ENCODE peak calls at places on chromosome 20, in four cellular contexts. K, D, J and L are unnamed samples. For H3K4me1, the result is how much of the 10 kb centered on the place peaks cover.

GRCh38 chr20:59850018-59850641 is 83.3 kb downstream of the SYCP2 start:
- DNase-seq in K (no peak), D (no peak), J (peak), L (no peak)

GRCh38 chr20:38246357-38247165 is 14.0 kb downstream of the KIAA1755 start:
- DNase-seq in D (no peak), K (no peak), J (no peak), L (peak)

GRCh38 chr20:22288957-22289356 is 295.4 kb downstream of the FOXA2 start:
- DNase-seq in D (no peak), K (no peak), J (no peak), L (no peak)

GRCh38 chr20:57879437-57880115 is 169.8 kb upstream of the PMEPA1 start:
- DNase-seq in D (no peak), J (no peak), K (peak), L (no peak)

GRCh38 chr20:56554869-56555268 is 21.8 kb downstream of the FAM209B start:
- DNase-seq in D (peak), K (no peak), J (peak), L (no peak)

GRCh38 chr20:19071902-19072498 is 140.4 kb upstream of the SLC24A3 start:
- DNase-seq in J (no peak), D (no peak), K (no peak), L (no peak)

GRCh38 chr20:35561268-35561667 is 19.4 kb downstream of the ERGIC3 start:
- DNase-seq in J (no peak), K (no peak), D (peak), L (no peak)

GRCh38 chr20:51529027-51529749 is 13.3 kb downstream of the NFATC2 start:
- DNase-seq in K (no peak), D (no peak), J (peak), L (no peak)

GRCh38 chr20:46994341-46994740 is 99.7 kb downstream of the EYA2 start:
- DNase-seq in K (no peak), J (no peak), D (peak), L (no peak)

GRCh38 chr20:39789411-39789810 is 827.3 kb downstream of the DHX35 start:
- DNase-seq in J (no peak), K (no peak), D (no peak), L (no peak)

GRCh38 chr20:62203378-62204030 is 16.6 kb downstream of the HRH3 start:
- DNase-seq in D (no peak), K (no peak), J (no peak), L (no peak)

GRCh38 chr20:64140956-64141355 is 23.3 kb upstream of the MYT1 start:
- DNase-seq in D (no peak), K (peak), J (no peak), L (peak)

GRCh38 chr20:52127309-52127708 is 64.3 kb downstream of the ZFP64 start:
- DNase-seq in K (no peak), J (no peak), D (no peak), L (no peak)

GRCh38 chr20:51365670-51366069 is 176.8 kb downstream of the NFATC2 start:
- DNase-seq in J (no peak), K (no peak), D (no peak), L (no peak)

GRCh38 chr20:12723811-12724210 is 285.0 kb upstream of the SPTLC3 start:
- DNase-seq in J (no peak), K (no peak), D (no peak), L (no peak)

GRCh38 chr20:4444404-4444803 is 277.3 kb upstream of the PRND start:
- DNase-seq in J (no peak), K (no peak), D (no peak), L (no peak)

GRCh38 chr20:58719971-58720371 is 27.4 kb downstream of the NPEPL1 start:
- DNase-seq in J (no peak), K (no peak), D (peak), L (no peak)

GRCh38 chr20:64223526-64224067 is 32.0 kb upstream of the PCMTD2 start:
- DNase-seq in D (no peak), K (no peak), J (peak), L (peak)

GRCh38 chr20:36085686-36086267 is 68.8 kb upstream of the EPB41L1 start:
- DNase-seq in J (peak), K (no peak), D (peak), L (no peak)

GRCh38 chr20:51312480-51312783 is 230.1 kb downstream of the NFATC2 start:
- DNase-seq in D (no peak), K (no peak), J (no peak), L (no peak)

GRCh38 chr20:61630816-61631215 is 378.8 kb downstream of the CDH4 start:
- DNase-seq in D (no peak), J (no peak), K (no peak), L (no peak)

GRCh38 chr20:61560361-61560853 is 308.3 kb downstream of the CDH4 start:
- DNase-seq in K (no peak), D (peak), J (peak), L (no peak)

GRCh38 chr20:41173791-41174341 is 36.5 kb downstream of the PLCG1 start:
- DNase-seq in D (peak), K (peak), J (no peak), L (no peak)

GRCh38 chr20:57398231-57398821 is 7.1 kb downstream of the RBM38 start:
- DNase-seq in D (peak), J (no peak), K (no peak), L (peak)

GRCh38 chr20:63176448-63177133 is 39.3 kb downstream of the YTHDF1 start:
- DNase-seq in J (no peak), K (no peak), D (no peak), L (no peak)

GRCh38 chr20:19231359-19232035 is 19.1 kb downstream of the SLC24A3 start:
- DNase-seq in J (no peak), K (no peak), D (no peak), L (peak)

GRCh38 chr20:11267762-11268335 is 594.0 kb upstream of the JAG1 start:
- DNase-seq in K (no peak), D (no peak), J (no peak), L (no peak)

GRCh38 chr20:11271920-11272594 is 598.3 kb upstream of the JAG1 start:
- DNase-seq in D (no peak), K (no peak), J (no peak), L (no peak)

GRCh38 chr20:11270566-11270965 is 596.8 kb upstream of the JAG1 start:
- DNase-seq in J (no peak), D (no peak), K (no peak), L (no peak)

GRCh38 chr20:11274137-11274536 is 600.3 kb upstream of the JAG1 start:
- DNase-seq in J (no peak), K (no peak), D (no peak), L (no peak)

GRCh38 chr20:11271319-11271718 is 597.5 kb upstream of the JAG1 start:
- DNase-seq in J (no peak), K (no peak), D (no peak), L (no peak)
- TF ChIP-seq EP300 in J (no peak), K (no peak), D (no peak), L (no peak)

DNA sequence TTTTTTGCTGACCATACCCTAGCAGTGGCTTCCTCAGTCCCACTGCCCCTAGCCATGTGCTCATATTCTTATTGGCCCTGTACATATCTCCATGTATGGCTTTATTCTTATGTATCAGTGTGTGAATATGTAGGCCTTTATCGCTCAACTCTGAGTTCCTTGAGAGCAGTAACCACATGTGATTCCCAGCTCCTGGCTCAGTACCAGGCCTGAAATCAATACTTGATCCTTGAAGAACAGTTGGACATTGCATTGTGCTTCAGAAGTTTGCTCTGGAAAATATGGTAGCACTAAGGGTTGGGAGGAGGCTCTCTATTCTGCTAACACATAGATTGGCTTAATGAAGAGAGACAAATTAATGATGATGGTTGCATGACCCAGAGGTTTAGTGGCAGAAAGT is 118.8 kb upstream of the FERMT1 start:
- DNase-seq in K (no peak), J (no peak), D (no peak), L (no peak)
- H3K4me3 ChIP-seq in K (no peak), J (no peak), D (no peak), L (no peak)

GRCh38 chr20:49285233-49285668 is 7.4 kb upstream of the ZNFX1 start:
- DNase-seq in K (no peak), J (no peak), D (no peak), L (no peak)
- H3K4me1 ChIP-seq in K (under half), J (under half), D (under half), L (under half)

GRCh38 chr20:42380287-42380686 is 762.1 kb upstream of the CHD6 start:
- DNase-seq in D (no peak), K (no peak), J (no peak), L (no peak)

GRCh38 chr20:42379385-42379784 is 761.2 kb upstream of the CHD6 start:
- DNase-seq in D (no peak), K (no peak), J (no peak), L (no peak)

GRCh38 chr20:42373049-42373448 is 754.9 kb upstream of the CHD6 start:
- DNase-seq in D (no peak), K (no peak), J (no peak), L (no peak)

DNA sequence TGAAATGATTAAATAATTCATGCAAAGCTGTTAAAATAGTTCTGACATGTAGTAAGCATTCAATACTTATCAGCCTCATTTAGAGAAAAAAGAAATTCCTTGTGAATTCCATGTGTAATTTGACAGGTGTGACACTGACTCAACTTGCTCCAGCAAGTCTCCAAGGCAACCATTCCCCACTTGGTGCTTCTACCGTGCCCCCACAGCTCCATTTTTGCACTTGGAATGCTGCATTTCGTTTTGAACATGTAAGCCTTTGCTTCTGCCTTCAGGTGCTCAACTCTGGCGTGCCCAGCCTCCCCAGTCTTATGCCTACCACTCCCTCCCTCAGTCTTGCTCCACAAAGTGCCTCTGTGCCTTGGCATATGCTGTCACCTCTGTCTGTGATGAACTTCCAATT is 760.6 kb upstream of the CHD6 start:
- DNase-seq in K (no peak), J (no peak), D (no peak), L (no peak)
- TF ChIP-seq EP300 in K (no peak), J (no peak), D (no peak), L (no peak)

GRCh38 chr20:44642203-44643153 is 9.0 kb downstream of the ADA start:
- DNase-seq in D (peak), K (no peak), J (peak), L (peak)
- H3K4me3 ChIP-seq in D (no peak), K (peak), J (no peak), L (no peak)

GRCh38 chr20:31605902-31606677 is 1.0 kb downstream of the ID1 start:
- DNase-seq in D (peak), J (peak), K (no peak), L (peak)
- H3K4me1 ChIP-seq in D (under half), J (under half), K (half or more), L (under half)

DNA sequence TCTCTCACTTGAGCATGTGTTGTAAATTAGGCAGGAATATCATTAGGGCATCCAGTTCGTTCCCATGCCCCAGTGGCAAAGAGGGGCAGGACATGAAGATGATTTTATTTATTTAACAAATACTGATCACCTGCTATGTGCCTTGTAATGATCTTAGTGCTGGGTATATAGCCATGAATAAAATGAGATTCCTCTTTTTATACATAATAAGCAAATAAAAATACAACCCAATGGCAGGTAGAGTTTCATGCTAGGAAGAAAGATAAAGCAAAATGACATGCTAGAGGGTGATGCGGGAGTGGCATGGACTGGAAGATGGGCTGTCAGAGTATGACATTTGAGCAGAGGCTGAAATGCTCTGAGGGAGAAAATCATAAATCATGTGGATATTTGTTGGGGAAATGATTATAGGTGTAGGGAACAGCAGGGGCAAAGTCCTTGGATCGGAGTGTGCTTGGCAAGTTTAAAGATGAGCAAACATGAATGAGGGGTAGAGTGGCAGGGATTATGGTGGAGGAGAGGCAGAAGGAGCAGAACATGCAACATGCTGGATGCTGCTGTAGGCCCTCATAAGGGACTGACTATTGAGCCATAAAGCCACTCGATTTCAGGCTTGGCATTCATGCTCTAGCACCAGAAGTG is 342.1 kb downstream of the PLCB1 start:
- DNase-seq in K (no peak), J (no peak), D (no peak), L (no peak)
- TF ChIP-seq EP300 in K (no peak), J (no peak), D (no peak), L (no peak)

GRCh38 chr20:32458061-32458836 is 100.1 kb downstream of the ASXL1 start:
- DNase-seq in J (no peak), D (no peak), K (no peak), L (no peak)

GRCh38 chr20:32455901-32456701 is 98.0 kb downstream of the ASXL1 start:
- DNase-seq in K (no peak), J (no peak), D (no peak), L (no peak)

GRCh38 chr20:32456869-32457421 is 98.8 kb downstream of the ASXL1 start:
- DNase-seq in J (no peak), K (no peak), D (no peak), L (peak)

GRCh38 chr20:32458837-32459220 is 100.7 kb downstream of the ASXL1 start:
- DNase-seq in D (no peak), J (no peak), K (no peak), L (no peak)

GRCh38 chr20:32457476-32457986 is 99.4 kb downstream of the ASXL1 start:
- DNase-seq in D (no peak), J (peak), K (no peak), L (peak)
- H3K4me3 ChIP-seq in D (peak), J (no peak), K (peak), L (peak)